ENCODE peak calls at places on chromosomes 13 and 19, in eight cellular contexts. H, A, K, P, U, Z, D and L are unnamed samples.

GRCh38 chr19:4115050-4115817 is 8.7 kb downstream of the MAP2K2 start:
- DNase-seq in K (no peak), D (no peak), U (no peak), A (no peak), P (no peak), H (no peak), Z (no peak), L (no peak)

GRCh38 chr19:8366121-8366581 is 2.2 kb downstream of the ANGPTL4 start:
- DNase-seq in P (no peak), H (no peak), K (no peak), Z (no peak), D (peak; percentile 26), A (no peak), U (no peak), L (no peak)

GRCh38 chr13:48559638-48560320 is 26.9 kb upstream of the RCBTB2 start:
- DNase-seq in U (peak; percentile 29), K (peak; percentile 58), Z (no peak), D (peak; percentile 41), H (no peak), P (no peak), A (no peak), L (peak; percentile 47)

GRCh38 chr19:3178973-3179738 is 587 bp downstream of the S1PR4 start:
- DNase-seq in D (no peak), P (no peak), K (no peak), U (no peak), A (no peak), Z (no peak), H (no peak), L (no peak)

GRCh38 chr19:54462072-54462712 is 1.4 kb downstream of the LENG9 start:
- DNase-seq in K (no peak), P (no peak), U (no peak), H (no peak), Z (no peak), D (no peak), A (no peak), L (no peak)

GRCh38 chr19:57171551-57172081 is 4.3 kb upstream of the DUXA start:
- DNase-seq in A (peak; percentile 13), H (no peak), Z (no peak), U (peak; percentile 38), P (no peak), K (peak; percentile 27), D (peak; percentile 55), L (peak; percentile 26)

GRCh38 chr13:87255394-87255793 is 415.8 kb upstream of the SLITRK5 start:
- DNase-seq in Z (no peak), P (no peak), D (no peak), H (no peak), A (no peak), K (no peak), U (no peak), L (no peak)

GRCh38 chr13:37618554-37618953 is 20.0 kb upstream of the POSTN start:
- DNase-seq in K (peak; percentile 89), P (no peak), U (peak; percentile 81), H (peak; percentile 40), Z (no peak), A (no peak), D (peak; percentile 77), L (peak; percentile 76)

GRCh38 chr19:35628264-35628564 is 622 bp upstream of the RBM42 start:
- DNase-seq in U (no peak), H (no peak), P (no peak), A (no peak), D (no peak), K (no peak), Z (no peak), L (no peak)

GRCh38 chr19:49503582-49503962 is 7.3 kb downstream of the RPS11 start:
- DNase-seq in P (no peak), U (no peak), K (no peak), A (no peak), D (no peak), H (no peak), Z (no peak), L (no peak)

GRCh38 chr19:55585658-55586339 is 5.2 kb upstream of the ZNF579 start:
- DNase-seq in D (peak; percentile 93), Z (no peak), A (no peak), K (peak; percentile 58), P (no peak), H (peak; percentile 24), U (peak; percentile 84), L (peak; percentile 68)

GRCh38 chr13:71830736-71831135 is 36.3 kb downstream of the DACH1 start:
- DNase-seq in P (no peak), K (no peak), Z (no peak), U (no peak), H (no peak), A (no peak), D (no peak), L (no peak)

GRCh38 chr13:87736849-87737400 is 65.8 kb downstream of the SLITRK5 start:
- DNase-seq in H (no peak), K (no peak), A (no peak), P (no peak), D (no peak), U (no peak), Z (no peak), L (no peak)

GRCh38 chr19:11174336-11174735 is 18.8 kb upstream of the SPC24 start:
- DNase-seq in K (no peak), Z (no peak), P (no peak), A (no peak), D (no peak), H (no peak), U (no peak), L (no peak)

GRCh38 chr19:48815870-48816501 is 5.2 kb upstream of the BCAT2 start:
- DNase-seq in P (no peak), U (no peak), Z (no peak), A (peak; percentile 71), D (no peak), H (no peak), K (no peak), L (no peak)

GRCh38 chr13:41286370-41286769 is 23.0 kb upstream of the MTRF1 start:
- DNase-seq in Z (no peak), A (no peak), U (no peak), H (no peak), D (no peak), P (no peak), K (no peak), L (no peak)
- H3K4me3 ChIP-seq in Z (no peak overlapping the region), A (no peak overlapping the region), U (no peak overlapping the region), H (no peak overlapping the region), D (no peak overlapping the region), P (no peak overlapping the region), K (no peak overlapping the region), L (no peak overlapping the region)

GRCh38 chr19:32580353-32580900 is 563 bp upstream of the PDCD5 start:
- DNase-seq in D (no peak), K (no peak), Z (no peak), P (no peak), U (no peak), H (no peak), A (no peak), L (no peak)
- TF ChIP-seq CTCF in D (no peak), K (no peak), Z (no peak), P (no peak), U (no peak), H (no peak), A (no peak), L (no peak)

GRCh38 chr13:26048745-26049144 is 3.1 kb downstream of the SHISA2 start:
- DNase-seq in K (no peak), H (no peak), U (no peak), D (no peak), Z (no peak), P (no peak), A (no peak), L (no peak)
- H3K4me3 ChIP-seq in K (no peak overlapping the region), H (peak overlapping the region; percentile 59), U (peak overlapping the region; percentile 44), D (peak overlapping the region; percentile 51), Z (no peak overlapping the region), P (no peak overlapping the region), A (no peak overlapping the region), L (no peak overlapping the region)

GRCh38 chr13:114017028-114017630 is 43.3 kb upstream of the C13orf46 start:
- DNase-seq in Z (no peak), U (peak; percentile 55), K (peak; percentile 50), D (peak; percentile 60), H (peak; percentile 39), P (no peak), A (peak; percentile 19), L (peak; percentile 45)
- TF ChIP-seq CTCF in Z (no peak), U (peak; percentile 51), K (peak; percentile 40), D (peak; percentile 45), H (peak; percentile 56), P (no peak), A (no peak), L (peak; percentile 33)